ENCODE peak calls at places on chromosomes 1 and 21, in eight cellular contexts. H is adipocyte, S is aorta, M is body of pancreas, Z is spleen, Y is ovary, E is IMR-90, T is hepatocyte. R is an unnamed sample.

GRCh38 chr1:116377564-116378529 is 4.8 kb downstream of the ATP1A1 start:
- DNase-seq in H (peak; percentile 93), S (peak; percentile 82), M (peak; percentile 67), Z (no peak), Y (peak; percentile 75), E (peak; percentile 96), T (peak; percentile 64), R (no peak)

GRCh38 chr1:31453384-31454079 is 40.5 kb downstream of the SERINC2 start:
- DNase-seq in H (no peak), S (no peak), M (no peak), Z (no peak), Y (no peak), E (no peak), T (peak; percentile 53), R (no peak)

GRCh38 chr1:29161977-29162376 is 19.7 kb downstream of the SRSF4 start:
- DNase-seq in H (no peak), S (no peak), M (no peak), Z (no peak), Y (no peak), E (no peak), T (no peak), R (no peak)

GRCh38 chr1:211924256-211924655 is 93.7 kb upstream of the LPGAT1 start:
- DNase-seq in H (no peak), S (no peak), M (no peak), Z (no peak), Y (no peak), E (no peak), T (no peak), R (no peak)

GRCh38 chr21:33836408-33836807 is 79.2 kb downstream of the ATP5PO start:
- DNase-seq in H (no peak), S (no peak), M (no peak), Z (no peak), Y (no peak), E (no peak), T (no peak), R (no peak)

GRCh38 chr1:180527270-180527669 is 24.9 kb upstream of the ACBD6 start:
- DNase-seq in H (peak; percentile 28), S (no peak), M (no peak), Z (no peak), Y (no peak), E (peak; percentile 47), T (peak; percentile 63), R (no peak)

GRCh38 chr1:75053207-75053606 is 81.0 kb upstream of the LHX8 start:
- DNase-seq in H (peak; percentile 59), S (no peak), M (no peak), Z (no peak), Y (no peak), E (no peak), T (no peak), R (no peak)

GRCh38 chr21:16908087-16908486 is 604.8 kb upstream of the CXADR start:
- DNase-seq in H (peak; percentile 13), S (no peak), M (no peak), Z (no peak), Y (no peak), E (no peak), T (no peak), R (no peak)

GRCh38 chr1:1122981-1123480 is 7.1 kb upstream of the C1orf159 start:
- DNase-seq in H (no peak), S (no peak), M (no peak), Z (peak; percentile 68), Y (no peak), E (no peak), T (peak; percentile 63), R (peak; percentile 51)

GRCh38 chr1:67110352-67110751 is 24.4 kb downstream of the C1orf141 start:
- DNase-seq in H (no peak), S (no peak), M (no peak), Z (no peak), Y (no peak), E (no peak), T (no peak), R (no peak)

GRCh38 chr1:64090436-64090835 is 113.0 kb upstream of the UBE2U start:
- DNase-seq in H (no peak), S (no peak), M (no peak), Z (no peak), Y (no peak), E (no peak), T (no peak), R (no peak)

GRCh38 chr1:47848985-47849610 is 148.1 kb downstream of the TRABD2B start:
- DNase-seq in H (no peak), S (no peak), M (peak; percentile 33), Z (no peak), Y (no peak), E (no peak), T (peak; percentile 33), R (no peak)

GRCh38 chr1:64183380-64183984 is 19.9 kb upstream of the UBE2U start:
- DNase-seq in H (peak; percentile 27), S (no peak), M (no peak), Z (no peak), Y (peak; percentile 56), E (peak; percentile 61), T (no peak), R (no peak)

GRCh38 chr1:246317723-246318359 is 189.2 kb downstream of the SMYD3 start:
- DNase-seq in H (peak; percentile 12), S (no peak), M (no peak), Z (no peak), Y (no peak), E (peak; percentile 88), T (no peak), R (no peak)

DNA sequence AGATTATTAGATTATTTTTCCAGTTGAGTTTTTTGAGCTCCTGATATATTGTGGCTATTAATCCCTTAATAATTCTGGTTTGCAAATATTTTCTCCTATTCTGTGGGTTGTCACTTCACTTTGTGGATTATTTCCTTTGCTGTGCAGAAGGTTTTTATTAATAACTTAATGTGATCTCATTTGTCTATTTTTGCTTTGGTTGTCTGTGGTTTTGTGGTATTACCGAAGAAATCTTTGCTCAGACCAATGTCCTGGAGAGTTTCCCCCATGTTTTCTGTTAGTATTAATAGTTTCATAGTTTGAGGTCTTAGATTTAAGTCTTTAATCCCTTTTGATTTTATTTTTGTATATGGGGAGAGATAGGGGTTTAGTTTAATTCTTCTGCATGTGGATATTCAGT is 7.1 kb upstream of the TBX19 start:
- DNase-seq in H (no peak), S (no peak), M (no peak), Z (no peak), Y (no peak), E (no peak), T (no peak), R (no peak)
- H3K9me3 ChIP-seq in H (peaks cover 4% of the 10 kb centered on the region), S (no peaks in the 10 kb centered on the region), M (no peaks in the 10 kb centered on the region), Z (peaks cover 9% of the 10 kb centered on the region), Y (no peaks in the 10 kb centered on the region), E (no peaks in the 10 kb centered on the region), T (no peaks in the 10 kb centered on the region), R (no peaks in the 10 kb centered on the region)

GRCh38 chr21:38140192-38140905 is 116.4 kb upstream of the KCNJ15 start:
- DNase-seq in H (peak; percentile 48), S (peak; percentile 78), M (peak; percentile 68), Z (no peak), Y (no peak), E (peak; percentile 25), T (peak; percentile 42), R (no peak)

GRCh38 chr21:38144193-38144592 is 112.6 kb upstream of the KCNJ15 start:
- DNase-seq in H (no peak), S (no peak), M (no peak), Z (no peak), Y (no peak), E (no peak), T (no peak), R (no peak)

GRCh38 chr21:38142226-38142625 is 114.6 kb upstream of the KCNJ15 start:
- DNase-seq in H (no peak), S (no peak), M (no peak), Z (no peak), Y (no peak), E (no peak), T (no peak), R (no peak)

GRCh38 chr21:38136201-38136600 is 120.6 kb upstream of the KCNJ15 start:
- DNase-seq in H (no peak), S (no peak), M (no peak), Z (no peak), Y (no peak), E (peak; percentile 6), T (no peak), R (no peak)

DNA sequence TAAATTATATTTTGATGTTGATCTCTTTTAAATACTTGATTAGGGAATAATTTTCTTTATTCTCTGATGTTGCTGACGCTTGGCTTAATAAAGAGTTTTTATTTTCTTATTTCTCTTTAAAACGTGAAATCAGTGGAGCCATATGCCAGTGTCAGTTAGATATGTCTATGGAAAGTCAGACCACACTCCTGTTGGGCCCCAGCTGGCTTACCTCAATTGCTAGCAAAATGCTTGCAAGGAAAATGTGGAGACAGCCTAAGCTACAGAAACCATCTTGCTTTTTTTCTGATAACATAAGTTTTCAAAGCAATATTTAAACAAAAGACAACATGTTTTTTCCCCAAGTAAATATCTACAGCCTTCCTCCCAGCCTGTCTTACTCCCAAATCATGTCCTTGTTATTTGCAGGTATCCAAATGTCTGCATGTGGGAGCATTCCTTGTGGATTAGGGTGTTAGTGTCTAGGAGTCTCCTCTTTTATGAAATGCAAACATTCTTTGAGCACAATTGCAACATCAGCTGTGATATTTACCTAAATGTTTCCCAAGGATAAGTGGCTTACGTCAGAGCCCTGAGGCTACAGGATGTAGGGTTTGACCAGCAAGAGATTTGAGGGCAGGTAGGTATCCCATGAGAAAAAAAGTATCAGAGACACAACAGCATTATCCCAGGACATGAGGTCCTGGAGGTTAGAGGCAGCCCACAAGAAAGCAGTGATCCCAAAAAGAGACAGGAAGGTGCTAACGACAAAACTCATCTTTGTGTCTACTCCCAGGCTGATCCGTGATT is 117.2 kb upstream of the KCNJ15 start:
- DNase-seq in H (peak; percentile 52), S (no peak), M (no peak), Z (no peak), Y (no peak), E (peak; percentile 62), T (peak; percentile 45), R (no peak)
- H3K4me1 ChIP-seq in H (peaks cover 18% of the 10 kb centered on the region), S (no peaks in the 10 kb centered on the region), M (peaks cover 14% of the 10 kb centered on the region), Z (no peaks in the 10 kb centered on the region), Y (no peaks in the 10 kb centered on the region), E (peaks cover 6% of the 10 kb centered on the region), T (no peaks in the 10 kb centered on the region), R (no peaks in the 10 kb centered on the region)

DNA sequence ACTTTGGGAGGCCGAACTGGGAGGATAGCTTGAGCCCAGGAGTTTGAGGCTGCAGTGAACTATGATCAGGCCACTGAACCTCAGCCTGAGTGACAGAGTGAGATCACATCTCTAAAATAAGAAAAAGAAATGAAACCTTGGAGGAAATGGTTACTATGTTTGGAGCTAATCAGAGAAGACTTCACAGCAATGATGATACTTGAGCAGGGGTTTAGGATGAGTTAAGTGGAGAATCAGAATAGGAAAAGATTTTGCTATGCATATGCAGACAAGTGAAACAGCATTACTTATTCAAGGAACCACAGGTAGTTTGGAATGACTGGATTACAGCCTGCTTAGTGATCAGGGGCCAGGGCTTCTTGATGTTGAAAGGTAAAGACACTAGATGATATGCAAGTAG is 1.3 kb upstream of the CD5L start:
- DNase-seq in H (no peak), S (no peak), M (no peak), Z (no peak), Y (no peak), E (no peak), T (no peak), R (no peak)
- H3K9me3 ChIP-seq in H (no peaks in the 10 kb centered on the region), S (peaks cover 3% of the 10 kb centered on the region), M (no peaks in the 10 kb centered on the region), Z (no peaks in the 10 kb centered on the region), Y (no peaks in the 10 kb centered on the region), E (no peaks in the 10 kb centered on the region), T (no peaks in the 10 kb centered on the region), R (no peaks in the 10 kb centered on the region)

DNA sequence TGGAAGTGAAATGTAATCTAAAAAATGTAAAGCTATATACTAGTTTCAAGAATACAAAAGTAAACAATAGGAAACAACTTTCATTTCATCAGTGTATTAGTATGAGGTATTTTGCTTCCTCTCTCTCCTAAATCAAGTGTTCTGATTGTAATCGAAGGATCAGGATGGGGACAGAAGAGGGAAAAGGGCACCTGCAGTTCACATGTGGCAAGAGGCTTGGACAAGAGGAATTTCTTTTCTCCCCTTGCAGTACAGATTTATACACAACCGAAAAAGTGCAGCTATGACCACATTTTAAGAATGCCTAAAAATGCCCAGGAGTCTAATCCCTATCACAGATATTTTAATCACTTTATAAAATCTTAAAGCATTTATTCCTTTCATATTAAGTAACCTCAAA is 63.7 kb downstream of the NRIP1 start:
- DNase-seq in H (peak; percentile 43), S (no peak), M (no peak), Z (no peak), Y (no peak), E (no peak), T (no peak), R (no peak)
- H3K4me1 ChIP-seq in H (peaks cover 25% of the 10 kb centered on the region), S (no peaks in the 10 kb centered on the region), M (peaks cover 56% of the 10 kb centered on the region), Z (peaks cover 69% of the 10 kb centered on the region), Y (peaks cover 12% of the 10 kb centered on the region), E (peaks cover 30% of the 10 kb centered on the region), T (peaks cover 19% of the 10 kb centered on the region), R (peaks cover 12% of the 10 kb centered on the region)